ENCODE peak calls at places on chromosomes 16 and 17, in five cellular contexts. Y, P, F, S and G are unnamed samples.
A peak's percentile ranks its signal among the peaks of the same experiment; 100 is the strongest.

GRCh38 chr16:71230122-71230845 is at the start of gene HYDIN:
- DNase-seq in Y (peak; percentile 4), P (no peak), F (no peak), S (peak; percentile 78), G (peak; percentile 66)

GRCh38 chr17:28481081-28481571 is 7.7 kb downstream of the SLC13A2 start:
- DNase-seq in Y (no peak), P (no peak), F (no peak), S (no peak), G (no peak)

GRCh38 chr16:47753620-47754019 is 292.5 kb downstream of the PHKB start:
- DNase-seq in Y (no peak), P (no peak), F (no peak), S (no peak), G (no peak)

GRCh38 chr16:53434436-53435065 is at the start of gene RBL2:
- DNase-seq in Y (peak; percentile 17), P (peak; percentile 84), F (peak; percentile 77), S (peak; percentile 62), G (no peak)

GRCh38 chr17:29514792-29515191 is 52.0 kb downstream of the ABHD15 start:
- DNase-seq in Y (peak; percentile 23), P (no peak), F (no peak), S (no peak), G (no peak)

GRCh38 chr16:4373909-4374742 is 2.5 kb downstream of the VASN start:
- DNase-seq in Y (peak; percentile 99), P (no peak), F (no peak), S (no peak), G (no peak)

GRCh38 chr17:51121620-51122472 is 1.2 kb upstream of the SPAG9 start:
- DNase-seq in Y (peak; percentile 92), P (peak; percentile 95), F (peak; percentile 39), S (no peak), G (peak; percentile 15)

GRCh38 chr16:84795338-84796053 is 24.3 kb upstream of the CRISPLD2 start:
- DNase-seq in Y (peak; percentile 99), P (no peak), F (no peak), S (no peak), G (no peak)

GRCh38 chr16:26645629-26646028 is 421.1 kb upstream of the C16orf82 start:
- DNase-seq in Y (no peak), P (no peak), F (no peak), S (no peak), G (no peak)

GRCh38 chr17:70906808-70907207 is 737.5 kb downstream of the KCNJ2 start:
- DNase-seq in Y (peak; percentile 52), P (no peak), F (no peak), S (no peak), G (no peak)